ENCODE peak calls at places on chromosome 13, in eight cellular contexts. L is type B pancreatic cell; R is stimulated activated CD4-positive, alpha-beta T cell treated with anti-CD3 and anti-CD28 coated beads, Interleukin-4, amount 100 ng/mL, for 4 hours; O is ureter; K is T-helper 17 cell; E is HFF-Myc; D is mucosa of gallbladder; F is ELF-1. N is an unnamed sample.

GRCh38 chr13:82467626-82468025 is 1414.6 kb downstream of the SLITRK1 start:
- DNase-seq in D (no peak), L (no peak), F (no peak), K (no peak), E (no peak), R (no peak), O (no peak), N (no peak)

GRCh38 chr13:93687261-93687660 is 460.7 kb downstream of the GPC6 start:
- DNase-seq in O (no peak), E (no peak), R (no peak), F (no peak), L (no peak), K (no peak), D (no peak), N (no peak)

GRCh38 chr13:46728777-46729176 is 68.2 kb downstream of the ESD start:
- DNase-seq in O (no peak), K (no peak), E (no peak), L (no peak), D (no peak), R (no peak), F (no peak), N (peak; percentile 37)

GRCh38 chr13:70622785-70623184 is 514.5 kb upstream of the KLHL1 start:
- DNase-seq in D (no peak), L (no peak), E (no peak), R (no peak), F (no peak), O (no peak), K (no peak), N (no peak)

GRCh38 chr13:106466691-106467405 is 68.6 kb downstream of the EFNB2 start:
- DNase-seq in R (no peak), K (no peak), O (no peak), D (no peak), E (no peak), F (peak; percentile 63), L (no peak), N (no peak)

GRCh38 chr13:73054712-73055111 is 4.1 kb upstream of the KLF5 start:
- DNase-seq in E (no peak), F (no peak), O (no peak), D (no peak), L (no peak), K (no peak), R (no peak), N (no peak)

GRCh38 chr13:59144700-59145099 is 1019.0 kb downstream of the DIAPH3 start:
- DNase-seq in R (no peak), K (no peak), F (peak; percentile 8), O (no peak), E (no peak), L (no peak), D (no peak), N (no peak)

GRCh38 chr13:112790735-112791641 is 101.2 kb downstream of the ATP11A start:
- DNase-seq in O (no peak), F (no peak), R (no peak), D (no peak), K (no peak), E (no peak), L (peak; percentile 66), N (peak; percentile 34)

GRCh38 chr13:110403721-110404120 is 96.6 kb downstream of the COL4A2 start:
- DNase-seq in K (no peak), F (no peak), O (no peak), R (no peak), E (no peak), L (no peak), D (no peak), N (no peak)

GRCh38 chr13:62920181-62920580 is 1504.5 kb upstream of the PCDH20 start:
- DNase-seq in F (no peak), R (no peak), D (no peak), K (no peak), E (no peak), O (no peak), L (no peak), N (no peak)

GRCh38 chr13:52707375-52707774 is 32.2 kb downstream of the CNMD start:
- DNase-seq in K (no peak), D (no peak), O (no peak), E (no peak), R (no peak), L (no peak), F (peak; percentile 59), N (no peak)

GRCh38 chr13:113001251-113002140 is 32.5 kb downstream of the MCF2L start:
- DNase-seq in K (no peak), O (peak; percentile 63), D (peak; percentile 41), F (peak; percentile 71), R (no peak), L (peak; percentile 82), E (no peak), N (no peak)